ENCODE peak calls at places on chromosome 10, in five cellular contexts. One of them, this sample, is unnamed.
A peak's percentile ranks its signal among the peaks of the same experiment; 100 is the strongest.

GRCh38 chr10:62047960-62048383 is 146.5 kb downstream of the ARID5B start:
- DNase-seq in ACHN: no peak
- DNase-seq in stomach: no peak
- DNase-seq in RCC 7860: no peak
- DNase-seq in COR-L47: no peak
- DNase-seq in this sample: no peak

GRCh38 chr10:68301790-68302502 is 29.9 kb upstream of the HNRNPH3 start:
- DNase-seq in ACHN: peak; percentile 69
- DNase-seq in RCC 7860: peak; percentile 62
- DNase-seq in COR-L47: peak; percentile 0
- DNase-seq in stomach: no peak
- DNase-seq in this sample: no peak

GRCh38 chr10:32410569-32410968 is 35.4 kb upstream of the CCDC7 start:
- DNase-seq in COR-L47: no peak
- DNase-seq in stomach: no peak
- DNase-seq in RCC 7860: no peak
- DNase-seq in ACHN: no peak
- DNase-seq in this sample: no peak

GRCh38 chr10:29617880-29618340 is 16.9 kb downstream of the SVIL start:
- DNase-seq in ACHN: no peak
- DNase-seq in RCC 7860: no peak
- DNase-seq in stomach: no peak
- DNase-seq in COR-L47: no peak
- DNase-seq in this sample: no peak

GRCh38 chr10:19828278-19829049 is 12.2 kb downstream of the PLXDC2 start:
- DNase-seq in ACHN: no peak
- DNase-seq in RCC 7860: no peak
- DNase-seq in COR-L47: no peak
- DNase-seq in stomach: no peak
- DNase-seq in this sample: no peak

GRCh38 chr10:35668865-35669650 is 27.0 kb upstream of the FZD8 start:
- DNase-seq in RCC 7860: no peak
- DNase-seq in stomach: no peak
- DNase-seq in ACHN: no peak
- DNase-seq in COR-L47: no peak
- DNase-seq in this sample: no peak

GRCh38 chr10:104925232-104925851 is 284.3 kb downstream of the SORCS3 start:
- DNase-seq in COR-L47: no peak
- DNase-seq in stomach: peak; percentile 42
- DNase-seq in ACHN: peak; percentile 69
- DNase-seq in RCC 7860: peak; percentile 28
- DNase-seq in this sample: no peak

GRCh38 chr10:118662228-118663035 is 67.0 kb upstream of the PRLHR start:
- DNase-seq in stomach: no peak
- DNase-seq in ACHN: no peak
- DNase-seq in COR-L47: no peak
- DNase-seq in RCC 7860: no peak
- DNase-seq in this sample: no peak

GRCh38 chr10:118342638-118343020 is 505 bp upstream of the FAM204A start:
- DNase-seq in ACHN: peak; percentile 29
- DNase-seq in stomach: no peak
- DNase-seq in COR-L47: no peak
- DNase-seq in RCC 7860: no peak
- DNase-seq in this sample: no peak

GRCh38 chr10:78899098-78899754 is 169.5 kb upstream of the ZMIZ1 start:
- DNase-seq in RCC 7860: no peak
- DNase-seq in COR-L47: no peak
- DNase-seq in stomach: no peak
- DNase-seq in ACHN: no peak
- DNase-seq in this sample: no peak

GRCh38 chr10:112229096-112229495 is 45.5 kb upstream of the GPAM start:
- DNase-seq in stomach: no peak
- DNase-seq in COR-L47: no peak
- DNase-seq in ACHN: no peak
- DNase-seq in RCC 7860: no peak
- DNase-seq in this sample: no peak

GRCh38 chr10:6068422-6068821 is 6.3 kb upstream of the IL2RA start:
- DNase-seq in COR-L47: no peak
- DNase-seq in RCC 7860: no peak
- DNase-seq in stomach: peak; percentile 29
- DNase-seq in ACHN: no peak
- DNase-seq in this sample: no peak

GRCh38 chr10:50855015-50855414 is 30.4 kb downstream of the A1CF start:
- DNase-seq in RCC 7860: no peak
- DNase-seq in ACHN: no peak
- DNase-seq in COR-L47: no peak
- DNase-seq in stomach: no peak
- DNase-seq in this sample: no peak